ENCODE peak calls at places on chromosome 14, in ten cellular contexts. One of them, this sample, is unnamed. For H3K4me1, the result is how much of the 10 kb centered on the place peaks cover.

GRCh38 chr14:67396381-67396965 is 15.5 kb downstream of the PLEK2 start:
- DNase-seq in PC-3: no peak
- DNase-seq in colonic mucosa: no peak
- DNase-seq in transverse colon: no peak
- DNase-seq in neural progenitor cell: no peak
- DNase-seq in tibial artery: no peak
- DNase-seq in IMR-90: peak
- DNase-seq in cardiac muscle cell: peak
- DNase-seq in endodermal cell: no peak
- DNase-seq in H9: no peak
- DNase-seq in this sample: no peak

GRCh38 chr14:49920935-49921334 is 28.1 kb downstream of the ARF6 start:
- DNase-seq in PC-3: no peak
- DNase-seq in colonic mucosa: peak
- DNase-seq in transverse colon: no peak
- DNase-seq in neural progenitor cell: no peak
- DNase-seq in tibial artery: no peak
- DNase-seq in IMR-90: no peak
- DNase-seq in cardiac muscle cell: no peak
- DNase-seq in endodermal cell: no peak
- DNase-seq in H9: no peak
- DNase-seq in this sample: no peak

GRCh38 chr14:60381909-60382308 is 104.0 kb downstream of the C14orf39 start:
- DNase-seq in PC-3: no peak
- DNase-seq in colonic mucosa: no peak
- DNase-seq in transverse colon: no peak
- DNase-seq in neural progenitor cell: no peak
- DNase-seq in tibial artery: no peak
- DNase-seq in IMR-90: no peak
- DNase-seq in cardiac muscle cell: no peak
- DNase-seq in endodermal cell: peak
- DNase-seq in H9: peak
- DNase-seq in this sample: no peak

GRCh38 chr14:82710257-82710841 is 1176.7 kb upstream of the SEL1L start:
- DNase-seq in PC-3: peak
- DNase-seq in colonic mucosa: peak
- DNase-seq in transverse colon: peak
- DNase-seq in neural progenitor cell: peak
- DNase-seq in tibial artery: no peak
- DNase-seq in IMR-90: peak
- DNase-seq in cardiac muscle cell: peak
- DNase-seq in endodermal cell: peak
- DNase-seq in H9: peak
- DNase-seq in this sample: peak

GRCh38 chr14:25215607-25216006 is 165.7 kb upstream of the STXBP6 start:
- DNase-seq in PC-3: no peak
- DNase-seq in colonic mucosa: no peak
- DNase-seq in transverse colon: no peak
- DNase-seq in neural progenitor cell: no peak
- DNase-seq in tibial artery: no peak
- DNase-seq in IMR-90: no peak
- DNase-seq in cardiac muscle cell: no peak
- DNase-seq in endodermal cell: no peak
- DNase-seq in H9: no peak
- DNase-seq in this sample: no peak

GRCh38 chr14:52052289-52052943 is 16.4 kb downstream of the NID2 start:
- DNase-seq in PC-3: no peak
- DNase-seq in colonic mucosa: no peak
- DNase-seq in transverse colon: no peak
- DNase-seq in neural progenitor cell: no peak
- DNase-seq in tibial artery: no peak
- DNase-seq in IMR-90: peak
- DNase-seq in cardiac muscle cell: no peak
- DNase-seq in endodermal cell: no peak
- DNase-seq in H9: no peak
- DNase-seq in this sample: no peak

GRCh38 chr14:69845050-69845581 is 34.1 kb upstream of the SMOC1 start:
- DNase-seq in PC-3: no peak
- DNase-seq in colonic mucosa: no peak
- DNase-seq in transverse colon: no peak
- DNase-seq in neural progenitor cell: no peak
- DNase-seq in tibial artery: no peak
- DNase-seq in IMR-90: no peak
- DNase-seq in cardiac muscle cell: no peak
- DNase-seq in endodermal cell: no peak
- DNase-seq in H9: no peak
- DNase-seq in this sample: no peak

GRCh38 chr14:89983375-89983774 is 27.6 kb downstream of the TDP1 start:
- DNase-seq in PC-3: no peak
- DNase-seq in colonic mucosa: no peak
- DNase-seq in transverse colon: no peak
- DNase-seq in neural progenitor cell: no peak
- DNase-seq in tibial artery: no peak
- DNase-seq in IMR-90: no peak
- DNase-seq in cardiac muscle cell: no peak
- DNase-seq in endodermal cell: no peak
- DNase-seq in H9: no peak
- DNase-seq in this sample: no peak

GRCh38 chr14:51653096-51653814 is 1.5 kb downstream of the FRMD6 start:
- DNase-seq in PC-3: peak
- DNase-seq in colonic mucosa: no peak
- DNase-seq in transverse colon: no peak
- DNase-seq in neural progenitor cell: peak
- DNase-seq in tibial artery: no peak
- DNase-seq in IMR-90: peak
- DNase-seq in cardiac muscle cell: peak
- DNase-seq in endodermal cell: peak
- DNase-seq in H9: no peak
- DNase-seq in this sample: no peak

GRCh38 chr14:83960832-83961512 is 1569.0 kb upstream of the FLRT2 start:
- DNase-seq in PC-3: no peak
- DNase-seq in colonic mucosa: no peak
- DNase-seq in transverse colon: no peak
- DNase-seq in neural progenitor cell: peak
- DNase-seq in tibial artery: no peak
- DNase-seq in IMR-90: no peak
- DNase-seq in cardiac muscle cell: no peak
- DNase-seq in endodermal cell: peak
- DNase-seq in H9: peak
- DNase-seq in this sample: no peak

GRCh38 chr14:80213602-80214001 is 2.3 kb upstream of the DIO2 start:
- DNase-seq in PC-3: peak
- DNase-seq in colonic mucosa: peak
- DNase-seq in transverse colon: peak
- DNase-seq in neural progenitor cell: peak
- DNase-seq in tibial artery: no peak
- DNase-seq in IMR-90: peak
- DNase-seq in cardiac muscle cell: peak
- DNase-seq in endodermal cell: peak
- DNase-seq in H9: peak
- DNase-seq in this sample: no peak

GRCh38 chr14:21672116-21672515 is 1.5 kb downstream of the OR4E1 start:
- DNase-seq in PC-3: no peak
- DNase-seq in colonic mucosa: no peak
- DNase-seq in transverse colon: no peak
- DNase-seq in neural progenitor cell: no peak
- DNase-seq in tibial artery: no peak
- DNase-seq in IMR-90: peak
- DNase-seq in cardiac muscle cell: no peak
- DNase-seq in endodermal cell: no peak
- DNase-seq in H9: no peak
- DNase-seq in this sample: no peak

GRCh38 chr14:59265808-59266207 is 77.3 kb downstream of the DAAM1 start:
- DNase-seq in PC-3: peak
- DNase-seq in colonic mucosa: no peak
- DNase-seq in transverse colon: peak
- DNase-seq in neural progenitor cell: no peak
- DNase-seq in tibial artery: no peak
- DNase-seq in IMR-90: no peak
- DNase-seq in cardiac muscle cell: no peak
- DNase-seq in endodermal cell: no peak
- DNase-seq in H9: no peak
- DNase-seq in this sample: no peak

GRCh38 chr14:33564774-33565630 is 385.9 kb downstream of the EGLN3 start:
- DNase-seq in PC-3: peak
- DNase-seq in colonic mucosa: no peak
- DNase-seq in transverse colon: no peak
- DNase-seq in neural progenitor cell: no peak
- DNase-seq in tibial artery: no peak
- DNase-seq in IMR-90: peak
- DNase-seq in cardiac muscle cell: no peak
- DNase-seq in endodermal cell: peak
- DNase-seq in H9: peak
- DNase-seq in this sample: no peak

GRCh38 chr14:54867011-54867410 is 35.6 kb downstream of the GCH1 start:
- DNase-seq in PC-3: no peak
- DNase-seq in colonic mucosa: no peak
- DNase-seq in transverse colon: no peak
- DNase-seq in neural progenitor cell: no peak
- DNase-seq in tibial artery: no peak
- DNase-seq in IMR-90: peak
- DNase-seq in cardiac muscle cell: peak
- DNase-seq in endodermal cell: no peak
- DNase-seq in H9: no peak
- DNase-seq in this sample: no peak

GRCh38 chr14:35046048-35046750 is at the start of gene FAM177A1:
- DNase-seq in PC-3: peak
- DNase-seq in colonic mucosa: peak
- DNase-seq in transverse colon: peak
- DNase-seq in neural progenitor cell: peak
- DNase-seq in tibial artery: peak
- DNase-seq in IMR-90: peak
- DNase-seq in cardiac muscle cell: peak
- DNase-seq in endodermal cell: peak
- DNase-seq in H9: peak
- DNase-seq in this sample: peak
- TF ChIP-seq CTCF in PC-3: no peak
- TF ChIP-seq CTCF in colonic mucosa: no peak
- TF ChIP-seq CTCF in transverse colon: peak
- TF ChIP-seq CTCF in neural progenitor cell: no peak
- TF ChIP-seq CTCF in tibial artery: no peak
- TF ChIP-seq CTCF in IMR-90: no peak
- TF ChIP-seq CTCF in cardiac muscle cell: no peak
- TF ChIP-seq CTCF in endodermal cell: no peak
- TF ChIP-seq CTCF in H9: no peak
- TF ChIP-seq CTCF in this sample: no peak

GRCh38 chr14:71533396-71533795 is 398.8 kb upstream of the RGS6 start:
- DNase-seq in PC-3: no peak
- DNase-seq in colonic mucosa: no peak
- DNase-seq in transverse colon: no peak
- DNase-seq in neural progenitor cell: no peak
- DNase-seq in tibial artery: no peak
- DNase-seq in IMR-90: peak
- DNase-seq in cardiac muscle cell: no peak
- DNase-seq in endodermal cell: no peak
- DNase-seq in H9: no peak
- DNase-seq in this sample: no peak

GRCh38 chr14:71533800-71534199 is 398.4 kb upstream of the RGS6 start:
- DNase-seq in PC-3: no peak
- DNase-seq in colonic mucosa: no peak
- DNase-seq in transverse colon: no peak
- DNase-seq in neural progenitor cell: no peak
- DNase-seq in tibial artery: no peak
- DNase-seq in IMR-90: no peak
- DNase-seq in cardiac muscle cell: no peak
- DNase-seq in endodermal cell: no peak
- DNase-seq in H9: no peak
- DNase-seq in this sample: no peak

GRCh38 chr14:71532349-71532748 is 399.9 kb upstream of the RGS6 start:
- DNase-seq in PC-3: no peak
- DNase-seq in colonic mucosa: no peak
- DNase-seq in transverse colon: no peak
- DNase-seq in neural progenitor cell: peak
- DNase-seq in tibial artery: no peak
- DNase-seq in IMR-90: peak
- DNase-seq in cardiac muscle cell: no peak
- DNase-seq in endodermal cell: no peak
- DNase-seq in H9: no peak
- DNase-seq in this sample: no peak

GRCh38 chr14:71534506-71534905 is 397.7 kb upstream of the RGS6 start:
- DNase-seq in PC-3: no peak
- DNase-seq in colonic mucosa: no peak
- DNase-seq in transverse colon: no peak
- DNase-seq in neural progenitor cell: no peak
- DNase-seq in tibial artery: no peak
- DNase-seq in IMR-90: no peak
- DNase-seq in cardiac muscle cell: no peak
- DNase-seq in endodermal cell: no peak
- DNase-seq in H9: no peak
- DNase-seq in this sample: no peak

DNA sequence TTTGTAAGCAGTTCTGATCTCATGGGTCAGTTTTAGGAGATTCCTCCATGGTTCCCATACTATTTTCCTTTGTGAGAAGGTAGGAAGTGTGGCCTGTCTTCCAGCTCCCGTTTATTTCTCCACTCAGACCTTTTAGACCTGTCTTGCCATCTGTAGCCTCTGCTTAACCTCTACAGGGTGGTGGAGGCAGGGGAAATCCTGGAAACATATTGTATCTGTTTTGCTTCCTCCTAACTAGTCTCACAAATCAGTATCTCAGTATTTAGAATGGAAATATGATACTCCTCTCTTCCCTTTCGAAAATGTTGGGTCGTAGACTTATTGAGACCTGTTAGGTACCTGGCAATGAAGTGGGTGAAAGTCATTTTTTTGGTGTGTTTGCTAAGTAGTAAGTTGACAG is 399.4 kb upstream of the RGS6 start:
- DNase-seq in PC-3: no peak
- DNase-seq in colonic mucosa: no peak
- DNase-seq in transverse colon: no peak
- DNase-seq in neural progenitor cell: no peak
- DNase-seq in tibial artery: no peak
- DNase-seq in IMR-90: no peak
- DNase-seq in cardiac muscle cell: no peak
- DNase-seq in endodermal cell: no peak
- DNase-seq in H9: no peak
- DNase-seq in this sample: no peak
- H3K4me1 ChIP-seq in PC-3: under half
- H3K4me1 ChIP-seq in colonic mucosa: under half
- H3K4me1 ChIP-seq in transverse colon: under half
- H3K4me1 ChIP-seq in neural progenitor cell: under half
- H3K4me1 ChIP-seq in tibial artery: under half
- H3K4me1 ChIP-seq in IMR-90: under half
- H3K4me1 ChIP-seq in cardiac muscle cell: under half
- H3K4me1 ChIP-seq in endodermal cell: under half
- H3K4me1 ChIP-seq in H9: under half
- H3K4me1 ChIP-seq in this sample: under half

GRCh38 chr14:65813760-65814387 is 401.3 kb downstream of the FUT8 start:
- DNase-seq in PC-3: no peak
- DNase-seq in colonic mucosa: no peak
- DNase-seq in transverse colon: no peak
- DNase-seq in neural progenitor cell: peak
- DNase-seq in tibial artery: no peak
- DNase-seq in IMR-90: no peak
- DNase-seq in cardiac muscle cell: no peak
- DNase-seq in endodermal cell: peak
- DNase-seq in H9: peak
- DNase-seq in this sample: no peak
- TF ChIP-seq CTCF in PC-3: no peak
- TF ChIP-seq CTCF in colonic mucosa: no peak
- TF ChIP-seq CTCF in transverse colon: no peak
- TF ChIP-seq CTCF in neural progenitor cell: no peak
- TF ChIP-seq CTCF in tibial artery: no peak
- TF ChIP-seq CTCF in IMR-90: no peak
- TF ChIP-seq CTCF in cardiac muscle cell: no peak
- TF ChIP-seq CTCF in endodermal cell: peak
- TF ChIP-seq CTCF in H9: no peak
- TF ChIP-seq CTCF in this sample: no peak

GRCh38 chr14:93962701-93963601 is 13.4 kb downstream of the ASB2 start:
- DNase-seq in PC-3: no peak
- DNase-seq in colonic mucosa: no peak
- DNase-seq in transverse colon: peak
- DNase-seq in neural progenitor cell: no peak
- DNase-seq in tibial artery: no peak
- DNase-seq in IMR-90: peak
- DNase-seq in cardiac muscle cell: no peak
- DNase-seq in endodermal cell: no peak
- DNase-seq in H9: no peak
- DNase-seq in this sample: peak
- H3K4me1 ChIP-seq in PC-3: under half
- H3K4me1 ChIP-seq in colonic mucosa: under half
- H3K4me1 ChIP-seq in transverse colon: under half
- H3K4me1 ChIP-seq in neural progenitor cell: under half
- H3K4me1 ChIP-seq in tibial artery: under half
- H3K4me1 ChIP-seq in IMR-90: under half
- H3K4me1 ChIP-seq in cardiac muscle cell: under half
- H3K4me1 ChIP-seq in endodermal cell: under half
- H3K4me1 ChIP-seq in H9: under half
- H3K4me1 ChIP-seq in this sample: under half